ENCODE peak calls at places on chromosomes 13 and 19, in five cellular contexts. D, Q, N, B and C are unnamed samples.

GRCh38 chr19:49125025-49125731 is 5.8 kb downstream of the PPFIA3 start:
- DNase-seq in D (no peak), Q (no peak), B (no peak), N (no peak), C (no peak)

GRCh38 chr19:40174087-40174486 is 17.1 kb upstream of the MAP3K10 start:
- DNase-seq in Q (no peak), D (no peak), B (no peak), N (no peak), C (no peak)

GRCh38 chr13:58712191-58712590 is 1080.6 kb downstream of the PCDH17 start:
- DNase-seq in Q (no peak), N (no peak), D (no peak), B (no peak), C (no peak)

GRCh38 chr13:38417727-38418126 is 68.1 kb downstream of the UFM1 start:
- DNase-seq in N (no peak), B (no peak), D (no peak), Q (no peak), C (no peak)

GRCh38 chr19:55353803-55354697 is 469 bp downstream of the COX6B2 start:
- DNase-seq in N (peak), D (no peak), B (no peak), Q (peak), C (no peak)

GRCh38 chr19:6803036-6803404 is 30.5 kb downstream of the VAV1 start:
- DNase-seq in B (no peak), Q (no peak), N (no peak), D (no peak), C (no peak)

GRCh38 chr19:46606019-46606418 is 4.9 kb downstream of the CALM3 start:
- DNase-seq in Q (no peak), N (no peak), B (peak), D (no peak), C (no peak)

GRCh38 chr13:21106089-21106488 is 44.7 kb upstream of the LATS2 start:
- DNase-seq in N (no peak), B (no peak), D (no peak), Q (no peak), C (no peak)

GRCh38 chr19:46598372-46598917 is 2.7 kb upstream of the CALM3 start:
- DNase-seq in B (no peak), Q (no peak), N (no peak), D (no peak), C (no peak)

GRCh38 chr13:62710766-62711165 is 1295.1 kb upstream of the PCDH20 start:
- DNase-seq in Q (no peak), D (no peak), B (no peak), N (no peak), C (no peak)

GRCh38 chr19:991174-991931 is 7.2 kb downstream of the WDR18 start:
- DNase-seq in Q (no peak), N (no peak), D (no peak), B (no peak), C (no peak)

GRCh38 chr19:42433503-42434260 is 6.5 kb upstream of the LIPE start:
- DNase-seq in N (peak), Q (peak), B (peak), D (no peak), C (peak)

GRCh38 chr13:111329641-111330040 is 9.2 kb downstream of the TEX29 start:
- DNase-seq in B (no peak), N (no peak), D (no peak), Q (no peak), C (no peak)

GRCh38 chr19:850221-850978 is 1.7 kb upstream of the ELANE start:
- DNase-seq in N (peak), Q (peak), B (peak), D (no peak), C (peak)

GRCh38 chr13:46817081-46817480 is 20.1 kb upstream of the ESD start:
- DNase-seq in B (no peak), N (no peak), Q (no peak), D (no peak), C (no peak)

GRCh38 chr19:3057275-3057714 is 5.0 kb downstream of the TLE5 start:
- DNase-seq in Q (peak), D (no peak), B (peak), N (peak), C (peak)

GRCh38 chr13:52850396-52851152 is 2.1 kb upstream of the PCDH8 start:
- DNase-seq in B (peak), Q (peak), D (no peak), N (peak), C (peak)

DNA sequence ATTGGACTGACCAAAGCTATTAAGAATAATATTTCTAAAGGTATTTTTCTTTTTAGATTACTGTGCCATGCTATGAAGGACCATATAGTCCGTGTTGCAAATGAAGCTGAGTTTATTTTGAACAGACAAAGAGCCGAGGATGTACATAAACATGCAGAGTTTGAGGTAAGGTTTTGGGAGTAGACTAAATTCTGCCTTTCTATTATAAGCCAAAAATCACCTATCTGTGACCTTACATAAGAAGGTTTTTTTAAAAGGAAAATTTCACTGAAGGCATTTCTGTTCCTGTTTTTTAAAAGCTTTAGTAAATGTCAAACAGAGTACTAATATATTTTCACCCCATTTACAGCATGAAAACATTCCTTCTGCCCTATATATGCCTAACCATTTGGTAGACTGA is 127.4 kb downstream of the MAB21L1 start:
- DNase-seq in D (no peak), N (no peak), B (no peak), Q (no peak), C (no peak)
- TF ChIP-seq POLR2A in D (no peak), N (no peak), B (no peak), Q (no peak), C (no peak)

DNA sequence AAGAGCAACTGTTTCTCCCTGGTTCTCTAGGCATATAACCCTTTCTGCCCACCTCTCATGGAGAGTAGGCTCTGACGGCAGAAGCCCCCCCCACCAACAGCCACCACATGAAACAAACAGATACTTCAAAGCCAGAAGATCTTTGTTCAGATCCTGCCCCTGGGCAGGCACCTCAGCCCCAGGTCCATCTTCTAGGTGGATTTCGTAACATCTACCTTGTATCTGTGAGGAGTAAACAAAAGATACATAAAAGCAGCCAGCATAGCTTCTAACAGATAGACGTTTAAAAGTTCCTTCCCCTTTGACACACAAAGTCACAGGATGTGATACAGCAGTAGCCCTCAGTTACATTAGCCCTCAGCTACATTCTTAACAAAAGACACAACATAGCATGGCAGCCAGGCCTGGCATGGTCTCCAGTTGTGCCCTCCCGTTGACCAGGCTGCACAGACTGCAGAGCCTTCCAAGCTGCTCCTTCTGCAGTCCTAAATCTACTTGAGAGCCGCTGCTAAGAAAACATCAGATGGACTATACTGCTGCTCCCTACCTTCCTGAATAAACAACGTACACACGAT is 35.4 kb downstream of the BRD4 start:
- DNase-seq in D (no peak), N (no peak), Q (no peak), B (no peak), C (no peak)
- TF ChIP-seq POLR2A in D (no peak), N (no peak), Q (no peak), B (no peak), C (no peak)

DNA sequence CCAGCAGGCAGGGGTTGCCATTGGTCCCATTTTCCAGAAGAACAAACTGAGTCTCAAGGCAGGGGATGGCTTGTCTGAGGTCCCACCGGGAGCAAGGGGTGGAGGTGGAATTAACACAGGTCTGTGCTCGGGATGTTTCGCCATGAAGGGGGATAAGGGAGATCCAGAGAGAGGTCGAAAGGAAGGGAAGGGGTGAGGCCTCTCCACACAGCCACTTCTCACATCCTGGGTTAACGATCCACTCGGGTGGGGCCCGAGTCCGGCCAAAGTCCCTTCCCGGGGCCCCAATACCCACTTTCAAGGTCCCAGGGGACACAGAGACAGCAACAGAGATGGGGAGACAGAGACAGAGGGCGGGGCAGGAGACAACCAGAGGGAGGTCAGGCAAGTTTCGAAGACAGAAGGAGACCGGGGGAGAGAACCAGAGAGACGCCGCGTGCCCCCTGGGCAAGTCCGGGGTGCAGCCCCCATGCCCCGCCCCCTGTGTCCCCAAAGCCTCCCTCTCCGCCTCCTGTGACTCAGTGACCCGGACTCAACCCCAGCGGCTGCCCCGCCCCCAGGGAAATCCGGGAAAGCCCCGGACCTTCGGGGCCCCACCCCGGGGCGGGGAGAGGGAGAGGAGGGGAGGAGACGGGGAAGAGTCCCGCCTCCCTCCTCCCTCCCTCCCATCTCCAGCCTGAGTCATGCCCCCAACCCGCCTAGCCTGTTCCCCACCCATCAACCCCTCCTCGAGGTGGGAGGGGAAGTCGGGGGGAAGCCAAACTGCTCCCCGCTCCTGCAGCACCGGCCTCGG is 1.4 kb upstream of the BCL3 start:
- DNase-seq in B (peak), D (peak), N (peak), Q (peak), C (peak)
- TF ChIP-seq POLR2A in B (no peak), D (no peak), N (no peak), Q (no peak), C (no peak)

DNA sequence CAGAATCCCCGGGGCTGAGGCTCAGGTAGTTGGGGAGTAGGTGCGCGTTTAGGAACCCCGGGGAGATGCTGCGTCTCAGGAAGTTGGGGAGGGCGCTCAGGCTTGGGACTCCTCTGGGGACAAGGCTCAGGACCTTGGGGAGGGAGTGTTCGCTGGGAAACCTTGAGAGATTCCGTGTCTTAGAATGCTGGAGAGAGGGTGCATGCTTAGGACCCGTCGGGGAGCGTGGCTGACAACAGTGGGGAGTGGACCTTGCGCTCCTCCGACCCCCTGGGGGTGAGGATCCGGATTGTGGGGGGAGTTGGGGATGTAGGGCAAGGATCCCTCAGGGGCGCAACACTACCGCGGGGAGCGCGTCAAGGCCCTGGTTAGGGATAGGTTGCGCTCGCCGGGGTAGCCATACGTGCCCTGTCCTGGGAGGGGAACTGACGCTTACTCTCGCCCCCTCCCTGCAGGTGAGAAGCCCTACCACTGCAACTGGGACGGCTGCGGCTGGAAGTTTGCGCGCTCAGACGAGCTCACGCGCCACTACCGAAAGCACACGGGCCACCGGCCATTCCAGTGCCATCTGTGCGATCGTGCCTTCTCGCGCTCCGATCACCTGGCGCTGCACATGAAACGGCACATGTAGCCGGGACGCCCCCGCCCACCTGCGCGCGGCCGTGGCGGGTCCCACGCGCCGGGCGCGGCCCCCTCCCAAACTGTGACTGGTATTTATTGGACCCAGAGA is 1.9 kb downstream of the KLF2 start:
- DNase-seq in Q (no peak), B (no peak), D (no peak), N (no peak), C (peak)
- TF ChIP-seq POLR2A in Q (no peak), B (no peak), D (no peak), N (no peak), C (no peak)